ENCODE peak calls at places on chromosome 17, in eight cellular contexts. U is esophagus squamous epithelium; L is bronchial epithelial cell; W is LNCaP clone FGC; H is astrocyte of the cerebellum; F is colonic mucosa; O is MM.1S; N is CD8-positive, alpha-beta T cell. P is an unnamed sample.

GRCh38 chr17:58337600-58338453 is 9.2 kb upstream of the TSPOAP1 start:
- DNase-seq in U (peak), L (peak), W (no peak), H (peak), F (peak), O (peak), N (peak), P (peak)

GRCh38 chr17:80663783-80664206 is 119.2 kb downstream of the RPTOR start:
- DNase-seq in U (no peak), L (no peak), W (no peak), H (no peak), F (no peak), O (no peak), N (peak), P (no peak)

GRCh38 chr17:31780436-31780835 is 78.6 kb downstream of the COPRS start:
- DNase-seq in U (no peak), L (no peak), W (no peak), H (no peak), F (no peak), O (no peak), N (no peak), P (no peak)

GRCh38 chr17:49438885-49439284 is 24.2 kb upstream of the PHB1 start:
- DNase-seq in U (no peak), L (no peak), W (no peak), H (no peak), F (no peak), O (no peak), N (no peak), P (no peak)

GRCh38 chr17:44115585-44116415 is 7.6 kb downstream of the HDAC5 start:
- DNase-seq in U (no peak), L (no peak), W (no peak), H (no peak), F (no peak), O (peak), N (no peak), P (no peak)

GRCh38 chr17:2222901-2223616 is 80.5 kb downstream of the SMG6 start:
- DNase-seq in U (no peak), L (peak), W (no peak), H (no peak), F (peak), O (peak), N (peak), P (no peak)

GRCh38 chr17:13576661-13577526 is 24.8 kb downstream of the HS3ST3A1 start:
- DNase-seq in U (no peak), L (no peak), W (no peak), H (no peak), F (no peak), O (no peak), N (no peak), P (no peak)

GRCh38 chr17:17102176-17102575 is 59.9 kb downstream of the MPRIP start:
- DNase-seq in U (no peak), L (no peak), W (no peak), H (no peak), F (no peak), O (no peak), N (no peak), P (no peak)

GRCh38 chr17:51946311-51946710 is 212.2 kb downstream of the CA10 start:
- DNase-seq in U (no peak), L (no peak), W (no peak), H (no peak), F (no peak), O (no peak), N (no peak), P (no peak)

GRCh38 chr17:40499551-40500189 is 1.8 kb downstream of the TNS4 start:
- DNase-seq in U (no peak), L (peak), W (peak), H (no peak), F (peak), O (no peak), N (no peak), P (no peak)

GRCh38 chr17:79633937-79634813 is 23.3 kb upstream of the RBFOX3 start:
- DNase-seq in U (no peak), L (no peak), W (no peak), H (no peak), F (peak), O (no peak), N (no peak), P (no peak)

GRCh38 chr17:3920940-3921852 is 4.9 kb upstream of the P2RX1 start:
- DNase-seq in U (no peak), L (no peak), W (no peak), H (no peak), F (no peak), O (no peak), N (no peak), P (no peak)

GRCh38 chr17:45857977-45858708 is 13.5 kb downstream of the SPPL2C start:
- DNase-seq in U (no peak), L (peak), W (no peak), H (peak), F (no peak), O (no peak), N (no peak), P (no peak)

GRCh38 chr17:32623196-32623595 is 136.4 kb downstream of the CDK5R1 start:
- DNase-seq in U (no peak), L (no peak), W (no peak), H (no peak), F (no peak), O (no peak), N (no peak), P (no peak)

GRCh38 chr17:6233339-6233738 is 163.2 kb downstream of the WSCD1 start:
- DNase-seq in U (no peak), L (no peak), W (no peak), H (no peak), F (no peak), O (no peak), N (no peak), P (no peak)

GRCh38 chr17:82418001-82418986 is at the start of the genes HEXD and OGFOD3:
- DNase-seq in U (no peak), L (peak), W (peak), H (peak), F (peak), O (peak), N (peak), P (no peak)

GRCh38 chr17:31877911-31878702 is 19.1 kb upstream of the COPRS start:
- DNase-seq in U (no peak), L (no peak), W (peak), H (peak), F (no peak), O (no peak), N (no peak), P (no peak)

GRCh38 chr17:4485676-4486646 is 12.7 kb upstream of the SPNS2 start:
- DNase-seq in U (no peak), L (no peak), W (no peak), H (no peak), F (no peak), O (no peak), N (peak), P (no peak)

GRCh38 chr17:10729334-10730193 is at the start of gene TMEM220:
- DNase-seq in U (no peak), L (peak), W (no peak), H (peak), F (peak), O (peak), N (peak), P (no peak)

GRCh38 chr17:42779942-42780815 is at the start of gene WNK4:
- DNase-seq in U (no peak), L (no peak), W (no peak), H (no peak), F (peak), O (no peak), N (no peak), P (no peak)

GRCh38 chr17:77640242-77640641 is 318.3 kb upstream of the TNRC6C start:
- DNase-seq in U (no peak), L (no peak), W (no peak), H (no peak), F (no peak), O (no peak), N (no peak), P (no peak)

GRCh38 chr17:65222216-65222738 is 85.1 kb downstream of the RGS9 start:
- DNase-seq in U (no peak), L (peak), W (no peak), H (no peak), F (no peak), O (no peak), N (no peak), P (no peak)

GRCh38 chr17:65218261-65218660 is 81.1 kb downstream of the RGS9 start:
- DNase-seq in U (no peak), L (no peak), W (no peak), H (no peak), F (no peak), O (no peak), N (no peak), P (no peak)

GRCh38 chr17:65219707-65220106 is 82.5 kb downstream of the RGS9 start:
- DNase-seq in U (no peak), L (no peak), W (no peak), H (no peak), F (no peak), O (no peak), N (no peak), P (no peak)

GRCh38 chr17:65220732-65221131 is 83.6 kb downstream of the RGS9 start:
- DNase-seq in U (no peak), L (peak), W (no peak), H (no peak), F (no peak), O (no peak), N (no peak), P (no peak)

GRCh38 chr17:65219124-65219523 is 82.0 kb downstream of the RGS9 start:
- DNase-seq in U (no peak), L (no peak), W (no peak), H (no peak), F (no peak), O (no peak), N (no peak), P (no peak)
- TF ChIP-seq CTCF in U (no peak), L (peak), W (peak), H (peak), F (no peak), O (no peak), N (no peak), P (peak)

GRCh38 chr17:48001187-48001586 is 30.3 kb downstream of the CDK5RAP3 start:
- DNase-seq in U (no peak), L (no peak), W (no peak), H (no peak), F (no peak), O (no peak), N (no peak), P (no peak)

GRCh38 chr17:48002208-48002919 is 31.5 kb downstream of the CDK5RAP3 start:
- DNase-seq in U (no peak), L (peak), W (no peak), H (peak), F (no peak), O (no peak), N (no peak), P (no peak)

GRCh38 chr17:47997595-47997994 is 26.7 kb downstream of the CDK5RAP3 start:
- DNase-seq in U (no peak), L (no peak), W (no peak), H (no peak), F (no peak), O (no peak), N (no peak), P (no peak)

GRCh38 chr17:47998044-47998443 is 27.1 kb downstream of the CDK5RAP3 start:
- DNase-seq in U (no peak), L (no peak), W (no peak), H (no peak), F (no peak), O (no peak), N (no peak), P (no peak)

DNA sequence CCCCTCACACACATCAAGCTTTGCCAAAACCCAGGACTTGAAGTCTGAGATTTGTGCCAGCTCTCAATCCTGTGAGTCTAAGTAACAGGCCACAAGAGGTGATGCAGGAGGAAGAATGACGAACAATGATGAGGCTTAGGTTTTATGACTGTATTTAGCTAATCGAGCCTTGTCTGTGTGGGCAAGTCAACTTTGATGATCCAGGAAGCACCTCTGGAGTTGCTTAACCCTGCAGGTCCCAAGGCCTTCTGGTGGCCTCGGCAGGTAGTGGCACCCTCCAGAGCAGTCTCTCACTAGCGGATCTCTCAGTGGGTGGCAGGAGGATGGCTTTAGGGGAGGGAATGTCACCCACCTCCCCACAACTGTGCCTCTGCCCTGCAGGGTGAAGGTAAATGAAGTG is 28.7 kb downstream of the CDK5RAP3 start:
- DNase-seq in U (no peak), L (peak), W (no peak), H (no peak), F (no peak), O (no peak), N (no peak), P (peak)
- H3K4me3 ChIP-seq in U (no peak), L (no peak), W (no peak), H (no peak), F (no peak), O (no peak), N (no peak), P (no peak)

DNA sequence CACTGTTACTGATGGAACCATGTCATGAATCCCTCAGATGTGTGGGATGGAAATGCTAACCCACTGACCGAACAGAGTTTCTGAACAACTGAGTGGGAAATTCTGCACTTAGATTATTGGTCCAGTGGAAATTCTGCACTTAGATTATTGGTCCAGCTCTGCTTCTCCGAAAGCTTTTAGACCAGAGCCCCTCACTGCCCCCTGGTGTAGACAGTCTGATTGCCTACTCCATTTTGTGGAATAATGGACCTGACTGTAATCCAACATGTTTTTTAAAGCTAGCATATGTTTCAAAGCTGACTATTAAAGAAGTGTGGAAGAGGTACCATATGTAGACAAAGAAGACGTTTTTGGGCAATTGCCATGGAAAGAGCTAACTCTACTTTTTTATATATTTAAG is 50.3 kb upstream of the TBX2 start:
- DNase-seq in U (no peak), L (no peak), W (no peak), H (no peak), F (no peak), O (no peak), N (no peak), P (no peak)
- TF ChIP-seq CTCF in U (no peak), L (no peak), W (no peak), H (peak), F (no peak), O (no peak), N (no peak), P (peak)

GRCh38 chr17:9206989-9207317 is 185.6 kb downstream of the NTN1 start:
- DNase-seq in U (no peak), L (no peak), W (peak), H (no peak), F (peak), O (no peak), N (no peak), P (no peak)
- H3K4me3 ChIP-seq in U (no peak), L (no peak), W (peak), H (no peak), F (no peak), O (no peak), N (no peak), P (no peak)

GRCh38 chr17:55005520-55005919 is 37.0 kb downstream of the STXBP4 start:
- DNase-seq in U (no peak), L (peak), W (peak), H (no peak), F (no peak), O (peak), N (no peak), P (no peak)
- TF ChIP-seq CTCF in U (peak), L (peak), W (peak), H (peak), F (peak), O (peak), N (no peak), P (peak)

GRCh38 chr17:72336804-72337070 is 215.9 kb downstream of the SOX9 start:
- DNase-seq in U (no peak), L (no peak), W (no peak), H (no peak), F (no peak), O (no peak), N (no peak), P (no peak)

GRCh38 chr17:72338304-72338703 is 217.5 kb downstream of the SOX9 start:
- DNase-seq in U (no peak), L (no peak), W (no peak), H (no peak), F (no peak), O (no peak), N (no peak), P (no peak)

GRCh38 chr17:72336026-72336803 is 215.4 kb downstream of the SOX9 start:
- DNase-seq in U (no peak), L (no peak), W (no peak), H (peak), F (no peak), O (no peak), N (no peak), P (no peak)

GRCh38 chr17:72340836-72341235 is 220.0 kb downstream of the SOX9 start:
- DNase-seq in U (no peak), L (no peak), W (no peak), H (no peak), F (no peak), O (no peak), N (no peak), P (no peak)

DNA sequence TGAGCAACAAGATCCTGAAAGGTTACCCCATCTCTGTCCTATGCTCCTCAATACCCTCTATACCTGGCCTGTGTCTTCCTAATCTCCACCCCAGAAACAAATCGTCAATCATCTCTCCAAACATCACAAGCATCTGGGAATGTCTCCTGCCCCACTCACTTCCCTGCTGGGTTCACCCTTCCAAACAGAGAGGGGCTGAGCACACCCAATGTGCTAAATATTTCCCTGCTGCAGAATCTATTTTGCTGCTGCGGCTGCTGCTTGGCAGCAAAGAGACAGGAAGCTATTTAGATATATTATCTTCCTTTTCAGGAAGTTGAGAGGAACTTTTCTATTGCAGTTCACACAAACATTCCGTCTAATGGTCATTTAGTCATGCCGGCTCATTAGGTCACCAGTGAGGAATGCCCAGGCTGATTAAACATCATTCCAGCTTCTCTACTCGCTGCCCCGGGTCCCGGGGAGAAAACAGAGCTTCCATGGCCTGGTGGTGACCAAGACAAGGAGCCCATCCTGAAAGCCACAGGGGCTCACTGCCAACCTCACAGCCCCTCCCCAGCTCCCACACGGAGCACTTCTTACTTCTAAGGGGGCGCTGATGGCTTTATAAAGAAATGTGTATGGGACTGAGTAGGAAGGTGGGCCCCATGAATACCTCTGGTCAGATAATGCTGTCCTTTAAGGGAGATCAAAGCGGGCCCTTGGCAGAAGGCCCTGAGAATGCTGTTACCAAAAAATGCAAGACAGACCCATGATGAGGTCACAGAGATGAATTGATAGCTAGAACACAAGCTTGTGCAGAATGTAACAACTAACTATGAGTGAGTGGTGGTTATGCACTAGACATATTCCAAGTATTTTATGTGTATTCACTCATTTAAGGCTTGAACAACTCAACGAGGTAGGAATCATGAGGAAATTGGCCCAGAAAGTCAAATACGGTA is 218.3 kb downstream of the SOX9 start:
- DNase-seq in U (no peak), L (peak), W (no peak), H (peak), F (peak), O (no peak), N (no peak), P (peak)
- H3K4me3 ChIP-seq in U (no peak), L (no peak), W (no peak), H (no peak), F (no peak), O (no peak), N (no peak), P (no peak)

DNA sequence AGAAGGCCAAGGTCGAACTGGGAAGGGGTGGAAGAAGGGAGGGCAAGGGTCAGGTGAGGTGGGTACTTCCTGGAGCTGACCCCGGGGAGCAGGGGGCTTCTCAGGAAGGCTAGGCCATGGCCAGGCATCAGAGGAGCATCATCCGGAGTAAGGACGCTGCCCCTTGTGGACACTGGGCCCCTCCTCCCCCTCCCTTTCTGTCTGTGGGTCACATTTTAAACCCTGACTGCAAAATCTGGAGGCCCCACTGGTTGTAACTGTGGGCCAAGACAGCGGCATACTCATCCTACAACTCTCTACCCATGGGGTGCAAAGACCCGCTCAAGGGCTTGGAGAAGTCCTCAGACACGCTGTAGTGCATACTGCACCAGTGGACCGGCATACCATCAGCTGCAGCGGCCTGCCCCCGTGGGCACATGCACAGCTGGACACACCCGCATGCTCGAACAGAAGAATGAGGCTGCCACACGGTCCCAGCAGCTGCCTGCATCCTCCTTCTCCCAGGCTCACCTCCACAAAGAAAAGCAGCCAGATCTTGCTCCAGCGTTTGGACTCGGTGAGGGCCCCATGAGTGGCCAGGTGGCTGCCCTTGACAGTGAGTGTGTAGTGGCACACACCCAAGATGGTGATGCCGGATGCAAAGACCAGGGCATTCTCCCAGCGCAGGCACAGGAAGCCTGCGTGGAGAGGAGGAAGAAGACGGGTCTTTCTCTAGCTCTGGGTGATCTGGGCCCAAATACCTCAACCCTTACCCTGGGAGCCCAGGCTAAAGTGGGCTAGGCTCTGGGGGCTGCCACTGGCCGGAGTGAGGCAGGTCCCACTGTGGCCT is 1.2 kb downstream of the FADS6 start:
- DNase-seq in U (no peak), L (no peak), W (no peak), H (no peak), F (no peak), O (no peak), N (no peak), P (no peak)
- TF ChIP-seq CTCF in U (no peak), L (no peak), W (no peak), H (no peak), F (no peak), O (no peak), N (no peak), P (no peak)

DNA sequence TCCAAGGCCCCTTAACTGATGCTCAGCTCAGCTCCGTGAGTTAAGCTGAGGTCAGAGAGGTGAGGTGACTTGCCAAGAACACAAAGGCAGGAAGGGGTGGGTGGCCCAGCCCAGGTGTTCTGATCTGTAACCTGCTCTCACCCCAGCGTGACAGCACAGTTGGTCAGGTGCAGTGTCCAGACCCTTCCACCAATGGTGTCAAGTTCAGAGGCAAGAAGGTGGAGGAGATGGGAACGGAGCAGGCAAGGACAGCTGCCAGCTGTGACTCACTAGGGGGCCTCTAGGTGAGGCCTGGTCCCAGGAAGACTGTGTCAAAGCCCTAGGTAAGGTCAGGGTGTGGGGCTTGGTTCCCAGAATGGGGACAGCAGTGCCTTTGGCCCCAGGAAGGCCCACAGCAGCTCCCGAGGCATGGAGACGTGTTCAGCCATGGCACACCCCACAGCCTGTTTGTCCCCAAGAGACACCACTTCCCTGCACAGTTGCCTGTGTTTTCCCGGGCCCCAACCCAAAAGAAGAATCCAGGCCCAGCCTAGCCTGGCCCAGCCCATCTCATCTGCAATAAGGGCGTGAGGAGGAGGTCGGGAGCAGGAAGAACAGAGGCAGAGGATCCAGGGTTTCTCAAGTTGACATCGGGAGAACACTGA is 7.2 kb downstream of the WFIKKN2 start:
- DNase-seq in U (no peak), L (no peak), W (no peak), H (no peak), F (no peak), O (no peak), N (no peak), P (no peak)
- H3K4me3 ChIP-seq in U (no peak), L (no peak), W (no peak), H (no peak), F (no peak), O (no peak), N (no peak), P (no peak)

P was measured in AG09309.